ENCODE peak calls at places on chromosomes 4 and X, in ten cellular contexts. One of them, this sample, is unnamed.

GRCh38 chr4:113243312-113243711 is 193.9 kb downstream of the ANK2 start:
- DNase-seq in left ventricle myocardium inferior: no peak
- DNase-seq in lung: no peak
- DNase-seq in lower lobe of right lung: no peak
- DNase-seq in right atrium auricular region: no peak
- DNase-seq in fibroblast of lung: no peak
- DNase-seq in psoas muscle: no peak
- DNase-seq in GM23338: no peak
- DNase-seq in tibial nerve: no peak
- DNase-seq in left lung: no peak
- DNase-seq in this sample: no peak

GRCh38 chr4:1364217-1364616 is 17.2 kb downstream of the UVSSA start:
- DNase-seq in psoas muscle: no peak
- DNase-seq in lower lobe of right lung: no peak
- DNase-seq in fibroblast of lung: no peak
- DNase-seq in lung: no peak
- DNase-seq in left ventricle myocardium inferior: no peak
- DNase-seq in right atrium auricular region: no peak
- DNase-seq in GM23338: no peak
- DNase-seq in tibial nerve: no peak
- DNase-seq in left lung: no peak
- DNase-seq in this sample: no peak

GRCh38 chrX:8591526-8591925 is 126.9 kb downstream of the VCX3B start:
- DNase-seq in lung: no peak
- DNase-seq in lower lobe of right lung: no peak
- DNase-seq in left ventricle myocardium inferior: no peak
- DNase-seq in tibial nerve: no peak
- DNase-seq in psoas muscle: no peak
- DNase-seq in right atrium auricular region: no peak
- DNase-seq in GM23338: no peak
- DNase-seq in left lung: no peak
- DNase-seq in fibroblast of lung: no peak
- DNase-seq in this sample: no peak

GRCh38 chr4:43471950-43472349 is 579.4 kb downstream of the GRXCR1 start:
- DNase-seq in fibroblast of lung: no peak
- DNase-seq in lung: no peak
- DNase-seq in left ventricle myocardium inferior: no peak
- DNase-seq in left lung: no peak
- DNase-seq in tibial nerve: no peak
- DNase-seq in right atrium auricular region: no peak
- DNase-seq in GM23338: peak; percentile 39
- DNase-seq in psoas muscle: no peak
- DNase-seq in lower lobe of right lung: no peak
- DNase-seq in this sample: no peak

GRCh38 chr4:151568966-151569365 is 160.0 kb downstream of the FHIP1A start:
- DNase-seq in fibroblast of lung: no peak
- DNase-seq in left ventricle myocardium inferior: no peak
- DNase-seq in tibial nerve: no peak
- DNase-seq in right atrium auricular region: no peak
- DNase-seq in left lung: no peak
- DNase-seq in psoas muscle: no peak
- DNase-seq in GM23338: no peak
- DNase-seq in lower lobe of right lung: no peak
- DNase-seq in lung: no peak
- DNase-seq in this sample: no peak

GRCh38 chr4:52376107-52376704 is 282.9 kb downstream of the USP46 start:
- DNase-seq in left ventricle myocardium inferior: no peak
- DNase-seq in right atrium auricular region: no peak
- DNase-seq in GM23338: peak; percentile 80
- DNase-seq in lung: no peak
- DNase-seq in lower lobe of right lung: no peak
- DNase-seq in tibial nerve: no peak
- DNase-seq in left lung: no peak
- DNase-seq in psoas muscle: no peak
- DNase-seq in fibroblast of lung: peak; percentile 68
- DNase-seq in this sample: peak; percentile 50

GRCh38 chr4:151475338-151475737 is 66.4 kb downstream of the FHIP1A start:
- DNase-seq in fibroblast of lung: no peak
- DNase-seq in psoas muscle: no peak
- DNase-seq in lower lobe of right lung: no peak
- DNase-seq in right atrium auricular region: no peak
- DNase-seq in left ventricle myocardium inferior: no peak
- DNase-seq in tibial nerve: no peak
- DNase-seq in GM23338: peak; percentile 50
- DNase-seq in left lung: peak; percentile 32
- DNase-seq in lung: peak; percentile 32
- DNase-seq in this sample: no peak

GRCh38 chr4:8773124-8773931 is 98.3 kb downstream of the HMX1 start:
- DNase-seq in left lung: peak; percentile 22
- DNase-seq in psoas muscle: no peak
- DNase-seq in fibroblast of lung: no peak
- DNase-seq in lower lobe of right lung: peak; percentile 35
- DNase-seq in GM23338: no peak
- DNase-seq in right atrium auricular region: no peak
- DNase-seq in tibial nerve: no peak
- DNase-seq in left ventricle myocardium inferior: peak; percentile 13
- DNase-seq in lung: no peak
- DNase-seq in this sample: no peak

GRCh38 chr4:149050840-149051239 is 608.6 kb upstream of the NR3C2 start:
- DNase-seq in left ventricle myocardium inferior: no peak
- DNase-seq in GM23338: peak; percentile 17
- DNase-seq in lung: no peak
- DNase-seq in fibroblast of lung: no peak
- DNase-seq in lower lobe of right lung: no peak
- DNase-seq in left lung: no peak
- DNase-seq in tibial nerve: no peak
- DNase-seq in psoas muscle: no peak
- DNase-seq in right atrium auricular region: no peak
- DNase-seq in this sample: no peak

GRCh38 chr4:82482387-82482786 is 52.0 kb downstream of the ENOPH1 start:
- DNase-seq in left ventricle myocardium inferior: no peak
- DNase-seq in lung: no peak
- DNase-seq in GM23338: no peak
- DNase-seq in lower lobe of right lung: no peak
- DNase-seq in right atrium auricular region: no peak
- DNase-seq in psoas muscle: no peak
- DNase-seq in left lung: no peak
- DNase-seq in tibial nerve: no peak
- DNase-seq in fibroblast of lung: no peak
- DNase-seq in this sample: no peak

GRCh38 chr4:687048-687974 is 1.6 kb downstream of the SLC49A3 start:
- DNase-seq in tibial nerve: peak; percentile 81
- DNase-seq in fibroblast of lung: peak; percentile 87
- DNase-seq in lower lobe of right lung: peak; percentile 94
- DNase-seq in right atrium auricular region: peak; percentile 97
- DNase-seq in lung: peak; percentile 88
- DNase-seq in left lung: peak; percentile 94
- DNase-seq in left ventricle myocardium inferior: peak; percentile 92
- DNase-seq in psoas muscle: peak; percentile 95
- DNase-seq in GM23338: no peak
- DNase-seq in this sample: no peak

GRCh38 chrX:155767101-155767878 is 113.9 kb upstream of the VAMP7 start:
- DNase-seq in left lung: peak; percentile 47
- DNase-seq in lung: peak; percentile 30
- DNase-seq in left ventricle myocardium inferior: peak; percentile 23
- DNase-seq in GM23338: peak; percentile 87
- DNase-seq in right atrium auricular region: no peak
- DNase-seq in tibial nerve: no peak
- DNase-seq in psoas muscle: peak; percentile 21
- DNase-seq in fibroblast of lung: peak; percentile 83
- DNase-seq in lower lobe of right lung: peak; percentile 44
- DNase-seq in this sample: peak; percentile 77

GRCh38 chr4:107747748-107748486 is 27.9 kb upstream of the PAPSS1 start:
- DNase-seq in psoas muscle: no peak
- DNase-seq in lung: no peak
- DNase-seq in left lung: no peak
- DNase-seq in right atrium auricular region: no peak
- DNase-seq in left ventricle myocardium inferior: no peak
- DNase-seq in fibroblast of lung: no peak
- DNase-seq in tibial nerve: no peak
- DNase-seq in lower lobe of right lung: no peak
- DNase-seq in GM23338: no peak
- DNase-seq in this sample: no peak

GRCh38 chrX:64782923-64783322 is 193.3 kb downstream of the ZC4H2 start:
- DNase-seq in right atrium auricular region: no peak
- DNase-seq in lower lobe of right lung: no peak
- DNase-seq in GM23338: no peak
- DNase-seq in fibroblast of lung: no peak
- DNase-seq in tibial nerve: no peak
- DNase-seq in psoas muscle: no peak
- DNase-seq in lung: no peak
- DNase-seq in left ventricle myocardium inferior: no peak
- DNase-seq in left lung: no peak
- DNase-seq in this sample: no peak

GRCh38 chr4:137705171-137705783 is 173.0 kb upstream of the PCDH18 start:
- DNase-seq in lung: no peak
- DNase-seq in left ventricle myocardium inferior: no peak
- DNase-seq in fibroblast of lung: peak; percentile 98
- DNase-seq in right atrium auricular region: no peak
- DNase-seq in tibial nerve: no peak
- DNase-seq in psoas muscle: no peak
- DNase-seq in left lung: no peak
- DNase-seq in lower lobe of right lung: no peak
- DNase-seq in GM23338: no peak
- DNase-seq in this sample: no peak

DNA sequence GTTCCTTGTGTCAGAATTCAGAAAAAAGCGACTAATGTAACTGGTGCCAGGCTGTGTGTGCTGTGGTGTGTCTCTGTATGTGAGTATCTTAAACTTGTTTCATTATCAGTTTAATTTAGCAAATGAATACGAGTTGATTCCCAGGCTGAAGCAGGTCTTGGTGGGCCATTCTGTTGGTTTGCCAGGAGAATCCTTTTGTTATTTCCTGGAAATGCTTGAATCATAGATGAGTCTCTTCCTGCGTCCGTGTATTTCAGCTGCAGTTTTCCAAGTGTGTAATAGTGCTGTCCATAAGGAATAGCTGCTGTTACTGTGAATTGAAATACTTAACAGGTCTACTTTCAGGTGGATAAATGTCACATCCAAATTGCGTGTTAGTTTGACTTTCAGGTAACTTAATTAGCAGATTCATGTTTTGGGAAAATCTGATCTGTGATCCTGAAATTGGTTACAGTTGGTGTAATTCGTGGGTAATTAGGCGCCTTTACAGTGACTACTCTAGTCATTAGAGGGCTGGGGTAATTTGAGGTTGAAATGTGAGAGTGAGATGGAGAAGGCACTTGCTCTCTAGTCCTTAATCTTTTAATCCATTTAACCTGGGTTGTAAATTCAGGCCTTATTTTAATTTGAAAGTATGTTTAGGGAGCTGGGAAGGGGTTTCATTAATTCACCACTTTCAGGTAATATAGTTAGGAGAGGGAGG is 23.8 kb downstream of the TMEM131L start:
- DNase-seq in tibial nerve: no peak
- DNase-seq in fibroblast of lung: no peak
- DNase-seq in lung: no peak
- DNase-seq in psoas muscle: no peak
- DNase-seq in left lung: no peak
- DNase-seq in lower lobe of right lung: no peak
- DNase-seq in right atrium auricular region: no peak
- DNase-seq in left ventricle myocardium inferior: no peak
- DNase-seq in GM23338: no peak
- DNase-seq in this sample: no peak
- H3K27ac ChIP-seq in tibial nerve: no peak overlapping the region
- H3K27ac ChIP-seq in fibroblast of lung: no peak overlapping the region
- H3K27ac ChIP-seq in lung: no peak overlapping the region
- H3K27ac ChIP-seq in psoas muscle: peak overlapping the region; percentile 87
- H3K27ac ChIP-seq in left lung: peak overlapping the region; percentile 21
- H3K27ac ChIP-seq in lower lobe of right lung: peak overlapping the region; percentile 81
- H3K27ac ChIP-seq in right atrium auricular region: no peak overlapping the region
- H3K27ac ChIP-seq in left ventricle myocardium inferior: peak overlapping the region; percentile 86
- H3K27ac ChIP-seq in GM23338: peak overlapping the region; percentile 88
- H3K27ac ChIP-seq in this sample: no peak overlapping the region

GRCh38 chr4:56619160-56619559 is 61.9 kb downstream of the HOPX start:
- DNase-seq in lower lobe of right lung: no peak
- DNase-seq in right atrium auricular region: no peak
- DNase-seq in fibroblast of lung: peak; percentile 42
- DNase-seq in psoas muscle: no peak
- DNase-seq in left ventricle myocardium inferior: no peak
- DNase-seq in GM23338: peak; percentile 13
- DNase-seq in left lung: no peak
- DNase-seq in lung: no peak
- DNase-seq in tibial nerve: no peak
- DNase-seq in this sample: no peak
- TF ChIP-seq CTCF in lower lobe of right lung: no peak
- TF ChIP-seq CTCF in right atrium auricular region: no peak
- TF ChIP-seq CTCF in fibroblast of lung: no peak
- TF ChIP-seq CTCF in psoas muscle: no peak
- TF ChIP-seq CTCF in left ventricle myocardium inferior: no peak
- TF ChIP-seq CTCF in GM23338: no peak
- TF ChIP-seq CTCF in left lung: no peak
- TF ChIP-seq CTCF in lung: no peak
- TF ChIP-seq CTCF in tibial nerve: no peak
- TF ChIP-seq CTCF in this sample: no peak

GRCh38 chr4:74410272-74410671 is 34.7 kb upstream of the AREG start:
- DNase-seq in right atrium auricular region: no peak
- DNase-seq in tibial nerve: no peak
- DNase-seq in GM23338: peak; percentile 27
- DNase-seq in lung: no peak
- DNase-seq in left lung: no peak
- DNase-seq in psoas muscle: no peak
- DNase-seq in lower lobe of right lung: no peak
- DNase-seq in left ventricle myocardium inferior: no peak
- DNase-seq in fibroblast of lung: no peak
- DNase-seq in this sample: no peak
- H3K27ac ChIP-seq in right atrium auricular region: no peak overlapping the region
- H3K27ac ChIP-seq in tibial nerve: no peak overlapping the region
- H3K27ac ChIP-seq in GM23338: no peak overlapping the region
- H3K27ac ChIP-seq in lung: no peak overlapping the region
- H3K27ac ChIP-seq in left lung: no peak overlapping the region
- H3K27ac ChIP-seq in psoas muscle: no peak overlapping the region
- H3K27ac ChIP-seq in lower lobe of right lung: no peak overlapping the region
- H3K27ac ChIP-seq in left ventricle myocardium inferior: no peak overlapping the region
- H3K27ac ChIP-seq in fibroblast of lung: no peak overlapping the region
- H3K27ac ChIP-seq in this sample: no peak overlapping the region

GRCh38 chr4:156377036-156377700 is 423.5 kb upstream of the CTSO start:
- DNase-seq in tibial nerve: no peak
- DNase-seq in right atrium auricular region: no peak
- DNase-seq in lung: no peak
- DNase-seq in left ventricle myocardium inferior: no peak
- DNase-seq in lower lobe of right lung: no peak
- DNase-seq in GM23338: no peak
- DNase-seq in psoas muscle: no peak
- DNase-seq in fibroblast of lung: peak; percentile 73
- DNase-seq in left lung: no peak
- DNase-seq in this sample: no peak

GRCh38 chr4:156374894-156375293 is 421.2 kb upstream of the CTSO start:
- DNase-seq in GM23338: no peak
- DNase-seq in left ventricle myocardium inferior: no peak
- DNase-seq in right atrium auricular region: no peak
- DNase-seq in lower lobe of right lung: no peak
- DNase-seq in psoas muscle: no peak
- DNase-seq in left lung: no peak
- DNase-seq in lung: no peak
- DNase-seq in fibroblast of lung: no peak
- DNase-seq in tibial nerve: no peak
- DNase-seq in this sample: no peak

GRCh38 chr4:156374069-156374468 is 420.4 kb upstream of the CTSO start:
- DNase-seq in left lung: no peak
- DNase-seq in right atrium auricular region: no peak
- DNase-seq in lung: no peak
- DNase-seq in GM23338: no peak
- DNase-seq in left ventricle myocardium inferior: no peak
- DNase-seq in psoas muscle: no peak
- DNase-seq in lower lobe of right lung: no peak
- DNase-seq in fibroblast of lung: no peak
- DNase-seq in tibial nerve: no peak
- DNase-seq in this sample: peak; percentile 34

GRCh38 chr4:156378053-156378665 is 424.5 kb upstream of the CTSO start:
- DNase-seq in lower lobe of right lung: no peak
- DNase-seq in tibial nerve: no peak
- DNase-seq in left ventricle myocardium inferior: no peak
- DNase-seq in left lung: no peak
- DNase-seq in fibroblast of lung: peak; percentile 89
- DNase-seq in psoas muscle: no peak
- DNase-seq in lung: no peak
- DNase-seq in GM23338: peak; percentile 71
- DNase-seq in right atrium auricular region: no peak
- DNase-seq in this sample: peak; percentile 81
- TF ChIP-seq CTCF in lower lobe of right lung: no peak
- TF ChIP-seq CTCF in tibial nerve: no peak
- TF ChIP-seq CTCF in left ventricle myocardium inferior: no peak
- TF ChIP-seq CTCF in left lung: peak; percentile 63
- TF ChIP-seq CTCF in fibroblast of lung: peak; percentile 77
- TF ChIP-seq CTCF in psoas muscle: peak; percentile 13
- TF ChIP-seq CTCF in lung: no peak
- TF ChIP-seq CTCF in GM23338: peak; percentile 85
- TF ChIP-seq CTCF in right atrium auricular region: peak; percentile 58
- TF ChIP-seq CTCF in this sample: peak; percentile 87

This sample was measured in A673.